ENCODE peak calls at places on chromosomes 12 and 14, in seven cellular contexts. Y, N, Z, D, I, T and U are unnamed samples. For H3K9me3, the result is how much of the 10 kb centered on the place peaks cover.

GRCh38 chr14:91911474-91912032 is 35.9 kb downstream of the FBLN5 start:
- DNase-seq in T (peak), D (no peak), Z (no peak), N (peak), Y (no peak), I (no peak), U (peak)

GRCh38 chr12:93795352-93795751 is 118.2 kb downstream of the CRADD start:
- DNase-seq in Z (no peak), I (no peak), N (no peak), T (no peak), Y (no peak), D (no peak), U (no peak)

GRCh38 chr12:2667716-2668440 is 126.9 kb upstream of the FKBP4 start:
- DNase-seq in T (peak), Y (no peak), D (no peak), I (no peak), Z (no peak), N (no peak), U (no peak)

GRCh38 chr12:65229441-65229840 is 49.0 kb upstream of the MSRB3 start:
- DNase-seq in T (no peak), D (no peak), Y (no peak), Z (no peak), N (no peak), I (no peak), U (no peak)

GRCh38 chr12:116324684-116325664 is 47.5 kb upstream of the MED13L start:
- DNase-seq in Y (no peak), N (no peak), Z (no peak), T (no peak), I (no peak), D (no peak), U (no peak)

GRCh38 chr14:68906439-68906838 is 72.7 kb downstream of the ACTN1 start:
- DNase-seq in T (no peak), N (no peak), Y (no peak), Z (no peak), I (no peak), D (no peak), U (no peak)

GRCh38 chr12:75526655-75527511 is 15.5 kb upstream of the KRR1 start:
- DNase-seq in T (peak), Z (no peak), Y (no peak), D (no peak), N (peak), I (no peak), U (no peak)

GRCh38 chr12:2411011-2411410 is 358.2 kb downstream of the CACNA1C start:
- DNase-seq in Z (no peak), N (no peak), T (no peak), D (no peak), Y (no peak), I (no peak), U (no peak)

DNA sequence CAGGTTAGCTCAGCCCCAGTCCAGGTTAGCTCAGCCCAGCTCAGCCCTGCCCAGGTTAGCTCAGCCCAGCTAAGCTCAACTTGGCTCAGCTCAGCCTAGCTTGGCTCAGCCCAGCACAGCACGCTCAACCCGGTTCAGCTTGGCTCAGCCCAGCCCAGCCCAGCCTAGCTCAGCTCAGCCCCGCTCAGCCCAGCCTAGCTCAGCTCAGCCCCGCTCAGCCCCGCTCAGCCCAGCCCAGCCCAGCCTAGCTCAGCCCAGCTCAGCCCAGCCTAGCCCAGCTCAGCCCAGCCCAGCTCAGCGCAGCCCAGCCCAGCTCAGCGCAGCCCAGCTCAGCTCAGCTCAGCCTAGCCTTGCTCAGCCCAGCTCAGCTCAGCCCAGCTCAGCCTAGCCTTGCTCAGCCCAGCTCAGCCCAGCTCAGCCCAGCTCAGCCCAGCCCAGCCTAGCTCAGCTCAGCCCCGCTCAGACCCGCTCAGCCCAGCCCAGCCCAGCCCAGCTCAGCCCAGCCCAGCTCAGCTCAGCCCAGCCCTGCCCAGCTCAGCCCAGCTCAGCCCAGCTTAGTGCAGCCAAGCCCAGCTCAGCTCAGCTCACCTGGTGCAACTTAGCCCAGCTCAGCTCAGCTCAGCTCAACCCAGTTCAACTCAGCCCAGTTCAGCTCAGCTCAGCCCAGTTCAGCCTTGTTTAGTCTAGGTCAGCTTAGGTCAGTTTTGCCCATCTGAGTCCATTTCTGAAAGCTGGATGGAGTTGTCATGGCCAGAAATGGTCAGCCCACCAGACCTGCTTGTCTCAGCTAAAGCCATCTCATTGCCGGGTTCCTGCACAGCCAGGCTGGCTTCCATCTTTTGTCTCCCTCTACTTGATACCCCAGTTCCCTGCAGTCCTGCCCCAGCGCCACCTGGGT is 333.6 kb downstream of the TMEM121 start:
- DNase-seq in Z (peak), I (peak), Y (peak), D (peak), T (no peak), N (no peak), U (peak)
- H3K9me3 ChIP-seq in Z (under half), I (under half), Y (under half), D (under half), T (half or more), N (under half), U (under half)

DNA sequence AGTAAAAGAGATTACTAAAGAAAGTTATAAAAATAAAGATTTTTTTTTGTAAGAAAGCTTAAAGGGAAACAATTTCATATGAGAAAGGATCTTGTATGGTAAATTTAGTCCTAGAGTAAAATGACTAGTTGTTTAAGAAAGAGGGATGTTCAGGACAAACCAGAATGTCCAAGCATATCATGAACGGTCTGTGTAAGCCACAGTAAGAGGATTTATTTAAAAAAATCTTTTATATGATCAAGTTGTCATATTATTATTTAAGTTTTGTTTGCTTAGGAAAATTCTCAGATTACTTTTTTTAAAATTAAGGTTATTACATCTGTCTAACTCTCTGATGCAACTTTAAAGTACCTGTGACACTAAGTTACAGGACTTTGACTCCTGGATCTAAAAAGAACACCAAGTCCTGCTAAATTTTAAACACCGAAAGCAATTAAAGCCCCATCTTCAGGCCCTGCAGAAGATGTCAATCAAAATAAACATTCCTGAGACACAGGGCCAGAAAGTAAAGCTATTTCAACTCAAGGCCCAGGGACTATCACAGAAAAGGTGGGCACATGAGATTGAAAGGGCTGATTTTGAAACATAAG is 17.3 kb upstream of the CCDC196 start:
- DNase-seq in T (no peak), N (no peak), Y (no peak), Z (no peak), D (no peak), I (no peak), U (no peak)
- H3K9me3 ChIP-seq in T (under half), N (under half), Y (under half), Z (under half), D (under half), I (under half), U (under half)

DNA sequence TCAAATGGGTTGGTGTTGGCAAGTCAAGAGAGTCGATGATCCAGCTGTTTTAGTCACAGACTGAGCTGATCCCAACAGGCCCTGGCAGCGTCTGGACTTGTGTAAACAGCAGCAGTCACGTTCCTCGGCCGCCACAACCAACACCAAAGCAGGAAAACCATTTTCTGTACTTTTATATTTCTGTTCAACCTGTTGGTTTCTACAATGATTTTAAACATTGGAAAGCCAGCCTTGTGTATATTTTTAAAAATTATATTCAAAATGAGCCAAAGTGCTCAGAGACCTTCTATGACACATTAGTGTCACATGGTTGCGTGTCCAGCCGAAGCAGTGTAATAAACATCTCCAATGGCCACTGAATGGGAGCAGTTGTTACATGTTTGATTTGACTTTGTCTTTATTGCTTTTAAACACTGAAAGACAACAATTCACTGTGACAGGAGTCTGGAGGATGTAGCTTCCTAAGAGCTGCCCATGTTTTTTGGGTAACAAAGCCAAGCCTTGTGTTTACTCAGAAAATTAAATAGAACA is 5.9 kb upstream of the SIVA1 start:
- DNase-seq in T (no peak), Z (peak), I (no peak), Y (no peak), N (no peak), D (no peak), U (no peak)
- H3K9me3 ChIP-seq in T (under half), Z (under half), I (under half), Y (under half), N (under half), D (under half), U (under half)

GRCh38 chr12:851343-851742 is 98.2 kb downstream of the RAD52 start:
- DNase-seq in T (no peak), Z (no peak), I (no peak), N (no peak), D (no peak), Y (no peak), U (no peak)
- H3K9me3 ChIP-seq in T (under half), Z (under half), I (under half), N (under half), D (under half), Y (under half), U (under half)